ENCODE peak calls at places on chromosomes 4 and X, in nine cellular contexts. F is activated T-helper 1 cell treated with anti-CD3 and anti-CD28 coated beads, Interleukin-2, amount 50 U/mL, for 16 hours; W is cerebellar cortex; I is fibroblast of villous mesenchyme; D is NCI-H82; G is activated CD4-positive, CD25-positive, alpha-beta regulatory T cell; T is activated B cell treated with CpG ODN at 0.5 μM for 24 hours; O is bronchial epithelial cell; H is iPS-NIHi11. A is an unnamed sample.

GRCh38 chr4:6986067-6986780 is 56.9 kb upstream of the TADA2B start:
- DNase-seq in F (no peak), W (peak), I (peak), D (peak), G (no peak), T (no peak), O (peak), H (no peak), A (peak)

GRCh38 chr4:148023782-148024181 is 291.9 kb downstream of the ARHGAP10 start:
- DNase-seq in F (no peak), W (no peak), I (peak), D (no peak), G (no peak), T (no peak), O (no peak), H (no peak), A (no peak)

GRCh38 chrX:75609361-75609760 is 86.5 kb upstream of the ZDHHC15 start:
- DNase-seq in F (no peak), W (no peak), I (no peak), D (no peak), G (no peak), T (no peak), O (no peak), H (peak), A (no peak)

GRCh38 chrX:119455264-119455663 is 13.0 kb upstream of the SLC25A5 start:
- DNase-seq in F (no peak), W (no peak), I (peak), D (no peak), G (no peak), T (no peak), O (peak), H (no peak), A (no peak)

GRCh38 chr4:93788712-93789111 is 39.8 kb upstream of the ATOH1 start:
- DNase-seq in F (no peak), W (peak), I (peak), D (peak), G (no peak), T (no peak), O (peak), H (peak), A (peak)

GRCh38 chrX:119468186-119468929 is at the start of gene SLC25A5:
- DNase-seq in F (peak), W (peak), I (peak), D (peak), G (peak), T (peak), O (peak), H (peak), A (peak)

GRCh38 chrX:149371984-149372383 is 133.1 kb downstream of the IDS start:
- DNase-seq in F (no peak), W (peak), I (no peak), D (peak), G (no peak), T (no peak), O (no peak), H (no peak), A (no peak)

GRCh38 chrX:38636949-38637819 is 75.8 kb downstream of the TSPAN7 start:
- DNase-seq in F (no peak), W (peak), I (no peak), D (no peak), G (no peak), T (no peak), O (no peak), H (no peak), A (no peak)

GRCh38 chr4:23956601-23957364 is 66.9 kb upstream of the PPARGC1A start:
- DNase-seq in F (no peak), W (no peak), I (no peak), D (no peak), G (no peak), T (no peak), O (no peak), H (no peak), A (peak)

GRCh38 chr4:91325495-91325894 is 978.3 kb upstream of the GRID2 start:
- DNase-seq in F (no peak), W (no peak), I (no peak), D (no peak), G (no peak), T (no peak), O (peak), H (no peak), A (no peak)

GRCh38 chrX:48003367-48003757 is 427 bp downstream of the ZNF182 start:
- DNase-seq in F (no peak), W (no peak), I (no peak), D (no peak), G (no peak), T (peak), O (no peak), H (peak), A (no peak)

GRCh38 chrX:55908685-55909212 is 191.2 kb downstream of the RRAGB start:
- DNase-seq in F (no peak), W (peak), I (no peak), D (peak), G (no peak), T (peak), O (peak), H (peak), A (peak)

GRCh38 chr4:108830509-108831244 is 67.8 kb upstream of the ETNPPL start:
- DNase-seq in F (no peak), W (peak), I (peak), D (peak), G (no peak), T (no peak), O (peak), H (no peak), A (peak)

GRCh38 chr4:189806506-189806905 is 134.2 kb upstream of the FRG1 start:
- DNase-seq in F (no peak), W (no peak), I (no peak), D (no peak), G (no peak), T (no peak), O (no peak), H (no peak), A (no peak)

GRCh38 chr4:87073570-87074470 is 139.0 kb downstream of the AFF1 start:
- DNase-seq in F (no peak), W (no peak), I (no peak), D (peak), G (peak), T (peak), O (peak), H (no peak), A (no peak)

GRCh38 chrX:68588653-68589371 is 58.7 kb upstream of the STARD8 start:
- DNase-seq in F (no peak), W (no peak), I (no peak), D (no peak), G (no peak), T (no peak), O (peak), H (no peak), A (no peak)

GRCh38 chrX:72057331-72057730 is 74.4 kb downstream of the RTL5 start:
- DNase-seq in F (no peak), W (no peak), I (no peak), D (no peak), G (no peak), T (no peak), O (no peak), H (no peak), A (no peak)

GRCh38 chrX:39508300-39508692 is 589.5 kb downstream of the BCOR start:
- DNase-seq in F (no peak), W (no peak), I (no peak), D (no peak), G (no peak), T (no peak), O (no peak), H (no peak), A (no peak)

GRCh38 chr4:104490096-104490769 is 4.5 kb downstream of the CXXC4 start:
- DNase-seq in F (no peak), W (peak), I (no peak), D (peak), G (no peak), T (no peak), O (no peak), H (peak), A (peak)

GRCh38 chr4:187814737-187815465 is 180.7 kb upstream of the ZFP42 start:
- DNase-seq in F (no peak), W (no peak), I (peak), D (no peak), G (no peak), T (no peak), O (no peak), H (no peak), A (no peak)

GRCh38 chrX:40871385-40872082 is 136.2 kb upstream of the MED14 start:
- DNase-seq in F (no peak), W (no peak), I (no peak), D (no peak), G (no peak), T (no peak), O (peak), H (no peak), A (no peak)

GRCh38 chrX:147183161-147183560 is 368.6 kb upstream of the CXorf51A start:
- DNase-seq in F (no peak), W (no peak), I (no peak), D (no peak), G (no peak), T (no peak), O (no peak), H (no peak), A (no peak)

GRCh38 chr4:818106-818921 is 7.6 kb downstream of the CPLX1 start:
- DNase-seq in F (no peak), W (peak), I (no peak), D (no peak), G (no peak), T (no peak), O (no peak), H (peak), A (no peak)

GRCh38 chr4:165013691-165014090 is 18.1 kb upstream of the TRIM60 start:
- DNase-seq in F (no peak), W (no peak), I (no peak), D (no peak), G (no peak), T (no peak), O (no peak), H (no peak), A (no peak)

GRCh38 chr4:139872274-139872673 is 206.7 kb downstream of the MGST2 start:
- DNase-seq in F (no peak), W (no peak), I (peak), D (no peak), G (no peak), T (no peak), O (peak), H (no peak), A (no peak)

GRCh38 chr4:37138019-37138653 is 106.4 kb upstream of the NWD2 start:
- DNase-seq in F (no peak), W (no peak), I (no peak), D (no peak), G (no peak), T (no peak), O (no peak), H (no peak), A (no peak)

GRCh38 chr4:94455081-94455480 is 3.3 kb downstream of the PDLIM5 start:
- DNase-seq in F (no peak), W (no peak), I (peak), D (no peak), G (no peak), T (no peak), O (peak), H (no peak), A (no peak)

GRCh38 chr4:1365271-1366178 is 18.5 kb downstream of the UVSSA start:
- DNase-seq in F (no peak), W (no peak), I (no peak), D (no peak), G (no peak), T (no peak), O (no peak), H (peak), A (no peak)

GRCh38 chr4:72348701-72349100 is 220.3 kb downstream of the ADAMTS3 start:
- DNase-seq in F (no peak), W (no peak), I (no peak), D (no peak), G (no peak), T (no peak), O (no peak), H (no peak), A (no peak)

A was measured in mesendoderm.